ENCODE peak calls at places on chromosomes 11 and 22, in nine cellular contexts. One of them, this sample, is unnamed.

GRCh38 chr11:68317147-68317785 is 4.9 kb downstream of the LRP5 start:
- DNase-seq in epithelial cell of esophagus: no peak
- DNase-seq in A673: no peak
- DNase-seq in adipocyte: no peak
- DNase-seq in spleen: no peak
- DNase-seq in cardiac fibroblast: no peak
- DNase-seq in thoracic aorta: no peak
- DNase-seq in body of pancreas: no peak
- DNase-seq in DND-41: no peak
- DNase-seq in this sample: no peak

GRCh38 chr22:38504731-38505594 is 1.1 kb downstream of the DDX17 start:
- DNase-seq in epithelial cell of esophagus: peak
- DNase-seq in A673: peak
- DNase-seq in adipocyte: peak
- DNase-seq in spleen: peak
- DNase-seq in cardiac fibroblast: peak
- DNase-seq in thoracic aorta: no peak
- DNase-seq in body of pancreas: peak
- DNase-seq in DND-41: peak
- DNase-seq in this sample: no peak

GRCh38 chr11:18704045-18704645 is 5.6 kb downstream of the TMEM86A start:
- DNase-seq in epithelial cell of esophagus: no peak
- DNase-seq in A673: no peak
- DNase-seq in adipocyte: no peak
- DNase-seq in spleen: no peak
- DNase-seq in cardiac fibroblast: no peak
- DNase-seq in thoracic aorta: no peak
- DNase-seq in body of pancreas: no peak
- DNase-seq in DND-41: no peak
- DNase-seq in this sample: no peak

GRCh38 chr11:8081591-8082021 is 595 bp downstream of the TUB start:
- DNase-seq in epithelial cell of esophagus: no peak
- DNase-seq in A673: no peak
- DNase-seq in adipocyte: peak
- DNase-seq in spleen: peak
- DNase-seq in cardiac fibroblast: no peak
- DNase-seq in thoracic aorta: no peak
- DNase-seq in body of pancreas: no peak
- DNase-seq in DND-41: no peak
- DNase-seq in this sample: no peak

GRCh38 chr11:45157247-45158209 is 11.1 kb downstream of the PRDM11 start:
- DNase-seq in epithelial cell of esophagus: no peak
- DNase-seq in A673: no peak
- DNase-seq in adipocyte: no peak
- DNase-seq in spleen: peak
- DNase-seq in cardiac fibroblast: no peak
- DNase-seq in thoracic aorta: no peak
- DNase-seq in body of pancreas: no peak
- DNase-seq in DND-41: no peak
- DNase-seq in this sample: no peak

GRCh38 chr22:38016182-38017078 is 32.1 kb upstream of the SOX10 start:
- DNase-seq in epithelial cell of esophagus: peak
- DNase-seq in A673: peak
- DNase-seq in adipocyte: no peak
- DNase-seq in spleen: no peak
- DNase-seq in cardiac fibroblast: peak
- DNase-seq in thoracic aorta: no peak
- DNase-seq in body of pancreas: peak
- DNase-seq in DND-41: no peak
- DNase-seq in this sample: no peak

GRCh38 chr11:34192481-34193401 is 87.3 kb downstream of the NAT10 start:
- DNase-seq in epithelial cell of esophagus: peak
- DNase-seq in A673: peak
- DNase-seq in adipocyte: peak
- DNase-seq in spleen: no peak
- DNase-seq in cardiac fibroblast: peak
- DNase-seq in thoracic aorta: peak
- DNase-seq in body of pancreas: no peak
- DNase-seq in DND-41: no peak
- DNase-seq in this sample: no peak

GRCh38 chr11:1774886-1775285 is 11.2 kb upstream of the CTSD start:
- DNase-seq in epithelial cell of esophagus: no peak
- DNase-seq in A673: no peak
- DNase-seq in adipocyte: no peak
- DNase-seq in spleen: peak
- DNase-seq in cardiac fibroblast: no peak
- DNase-seq in thoracic aorta: no peak
- DNase-seq in body of pancreas: no peak
- DNase-seq in DND-41: no peak
- DNase-seq in this sample: no peak

GRCh38 chr22:49491726-49492125 is 335.9 kb downstream of the BRD1 start:
- DNase-seq in epithelial cell of esophagus: no peak
- DNase-seq in A673: no peak
- DNase-seq in adipocyte: no peak
- DNase-seq in spleen: no peak
- DNase-seq in cardiac fibroblast: no peak
- DNase-seq in thoracic aorta: no peak
- DNase-seq in body of pancreas: no peak
- DNase-seq in DND-41: no peak
- DNase-seq in this sample: no peak

GRCh38 chr11:17867346-17867745 is 132.8 kb downstream of the KCNC1 start:
- DNase-seq in epithelial cell of esophagus: no peak
- DNase-seq in A673: no peak
- DNase-seq in adipocyte: no peak
- DNase-seq in spleen: no peak
- DNase-seq in cardiac fibroblast: no peak
- DNase-seq in thoracic aorta: no peak
- DNase-seq in body of pancreas: no peak
- DNase-seq in DND-41: peak
- DNase-seq in this sample: peak

GRCh38 chr11:48341466-48341865 is 16.7 kb downstream of the OR4C3 start:
- DNase-seq in epithelial cell of esophagus: no peak
- DNase-seq in A673: no peak
- DNase-seq in adipocyte: no peak
- DNase-seq in spleen: no peak
- DNase-seq in cardiac fibroblast: no peak
- DNase-seq in thoracic aorta: no peak
- DNase-seq in body of pancreas: no peak
- DNase-seq in DND-41: peak
- DNase-seq in this sample: peak

GRCh38 chr22:41513391-41513790 is 30.9 kb downstream of the POLR3H start:
- DNase-seq in epithelial cell of esophagus: no peak
- DNase-seq in A673: no peak
- DNase-seq in adipocyte: no peak
- DNase-seq in spleen: no peak
- DNase-seq in cardiac fibroblast: no peak
- DNase-seq in thoracic aorta: no peak
- DNase-seq in body of pancreas: no peak
- DNase-seq in DND-41: no peak
- DNase-seq in this sample: no peak

GRCh38 chr11:119315139-119316016 is 1.6 kb downstream of the MCAM start:
- DNase-seq in epithelial cell of esophagus: peak
- DNase-seq in A673: peak
- DNase-seq in adipocyte: peak
- DNase-seq in spleen: peak
- DNase-seq in cardiac fibroblast: no peak
- DNase-seq in thoracic aorta: no peak
- DNase-seq in body of pancreas: peak
- DNase-seq in DND-41: peak
- DNase-seq in this sample: peak

GRCh38 chr11:92211576-92212167 is 12.9 kb upstream of the FAT3 start:
- DNase-seq in epithelial cell of esophagus: peak
- DNase-seq in A673: peak
- DNase-seq in adipocyte: peak
- DNase-seq in spleen: no peak
- DNase-seq in cardiac fibroblast: peak
- DNase-seq in thoracic aorta: no peak
- DNase-seq in body of pancreas: peak
- DNase-seq in DND-41: peak
- DNase-seq in this sample: peak

GRCh38 chr11:110711776-110712642 is at the start of gene ARHGAP20:
- DNase-seq in epithelial cell of esophagus: peak
- DNase-seq in A673: peak
- DNase-seq in adipocyte: peak
- DNase-seq in spleen: peak
- DNase-seq in cardiac fibroblast: peak
- DNase-seq in thoracic aorta: peak
- DNase-seq in body of pancreas: peak
- DNase-seq in DND-41: no peak
- DNase-seq in this sample: no peak

GRCh38 chr22:42384506-42384905 is 47.7 kb downstream of the NFAM1 start:
- DNase-seq in epithelial cell of esophagus: no peak
- DNase-seq in A673: no peak
- DNase-seq in adipocyte: no peak
- DNase-seq in spleen: no peak
- DNase-seq in cardiac fibroblast: no peak
- DNase-seq in thoracic aorta: no peak
- DNase-seq in body of pancreas: no peak
- DNase-seq in DND-41: no peak
- DNase-seq in this sample: no peak

GRCh38 chr22:21921729-21922128 is 30.9 kb downstream of the PPM1F start:
- DNase-seq in epithelial cell of esophagus: no peak
- DNase-seq in A673: no peak
- DNase-seq in adipocyte: peak
- DNase-seq in spleen: no peak
- DNase-seq in cardiac fibroblast: no peak
- DNase-seq in thoracic aorta: no peak
- DNase-seq in body of pancreas: peak
- DNase-seq in DND-41: no peak
- DNase-seq in this sample: no peak

GRCh38 chr22:48587236-48587865 is 1240.3 kb downstream of the BRD1 start:
- DNase-seq in epithelial cell of esophagus: no peak
- DNase-seq in A673: no peak
- DNase-seq in adipocyte: no peak
- DNase-seq in spleen: no peak
- DNase-seq in cardiac fibroblast: no peak
- DNase-seq in thoracic aorta: no peak
- DNase-seq in body of pancreas: no peak
- DNase-seq in DND-41: no peak
- DNase-seq in this sample: no peak

GRCh38 chr11:88335284-88335683 is 2.3 kb downstream of the CTSC start:
- DNase-seq in epithelial cell of esophagus: no peak
- DNase-seq in A673: no peak
- DNase-seq in adipocyte: no peak
- DNase-seq in spleen: no peak
- DNase-seq in cardiac fibroblast: no peak
- DNase-seq in thoracic aorta: no peak
- DNase-seq in body of pancreas: no peak
- DNase-seq in DND-41: peak
- DNase-seq in this sample: no peak

GRCh38 chr11:30395751-30396150 is 72.8 kb downstream of the ARL14EP start:
- DNase-seq in epithelial cell of esophagus: no peak
- DNase-seq in A673: no peak
- DNase-seq in adipocyte: no peak
- DNase-seq in spleen: no peak
- DNase-seq in cardiac fibroblast: no peak
- DNase-seq in thoracic aorta: no peak
- DNase-seq in body of pancreas: no peak
- DNase-seq in DND-41: no peak
- DNase-seq in this sample: no peak

GRCh38 chr22:30193031-30193794 is 53.3 kb downstream of the LIF start:
- DNase-seq in epithelial cell of esophagus: no peak
- DNase-seq in A673: no peak
- DNase-seq in adipocyte: no peak
- DNase-seq in spleen: no peak
- DNase-seq in cardiac fibroblast: no peak
- DNase-seq in thoracic aorta: no peak
- DNase-seq in body of pancreas: no peak
- DNase-seq in DND-41: no peak
- DNase-seq in this sample: no peak

GRCh38 chr22:45164217-45165123 is 745 bp downstream of the NUP50 start:
- DNase-seq in epithelial cell of esophagus: peak
- DNase-seq in A673: peak
- DNase-seq in adipocyte: peak
- DNase-seq in spleen: peak
- DNase-seq in cardiac fibroblast: no peak
- DNase-seq in thoracic aorta: no peak
- DNase-seq in body of pancreas: peak
- DNase-seq in DND-41: peak
- DNase-seq in this sample: no peak

GRCh38 chr11:83174008-83174407 is 17.1 kb downstream of the PCF11 start:
- DNase-seq in epithelial cell of esophagus: no peak
- DNase-seq in A673: no peak
- DNase-seq in adipocyte: no peak
- DNase-seq in spleen: no peak
- DNase-seq in cardiac fibroblast: no peak
- DNase-seq in thoracic aorta: no peak
- DNase-seq in body of pancreas: no peak
- DNase-seq in DND-41: no peak
- DNase-seq in this sample: no peak

GRCh38 chr11:10735532-10736465 is 15.2 kb upstream of the CTR9 start:
- DNase-seq in epithelial cell of esophagus: peak
- DNase-seq in A673: peak
- DNase-seq in adipocyte: peak
- DNase-seq in spleen: peak
- DNase-seq in cardiac fibroblast: peak
- DNase-seq in thoracic aorta: peak
- DNase-seq in body of pancreas: peak
- DNase-seq in DND-41: peak
- DNase-seq in this sample: peak
- H3K4me3 ChIP-seq in epithelial cell of esophagus: peak
- H3K4me3 ChIP-seq in A673: peak
- H3K4me3 ChIP-seq in adipocyte: peak
- H3K4me3 ChIP-seq in spleen: peak
- H3K4me3 ChIP-seq in cardiac fibroblast: peak
- H3K4me3 ChIP-seq in thoracic aorta: peak
- H3K4me3 ChIP-seq in body of pancreas: no peak
- H3K4me3 ChIP-seq in DND-41: peak
- H3K4me3 ChIP-seq in this sample: no peak

GRCh38 chr11:121687961-121688566 is 235.3 kb upstream of the SORL1-AS1 start:
- DNase-seq in epithelial cell of esophagus: no peak
- DNase-seq in A673: no peak
- DNase-seq in adipocyte: peak
- DNase-seq in spleen: no peak
- DNase-seq in cardiac fibroblast: peak
- DNase-seq in thoracic aorta: no peak
- DNase-seq in body of pancreas: no peak
- DNase-seq in DND-41: no peak
- DNase-seq in this sample: no peak
- H3K4me3 ChIP-seq in epithelial cell of esophagus: no peak
- H3K4me3 ChIP-seq in A673: no peak
- H3K4me3 ChIP-seq in adipocyte: no peak
- H3K4me3 ChIP-seq in spleen: no peak
- H3K4me3 ChIP-seq in cardiac fibroblast: no peak
- H3K4me3 ChIP-seq in thoracic aorta: no peak
- H3K4me3 ChIP-seq in body of pancreas: no peak
- H3K4me3 ChIP-seq in DND-41: no peak
- H3K4me3 ChIP-seq in this sample: no peak

GRCh38 chr11:533586-534196 is 1.7 kb downstream of the HRAS start:
- DNase-seq in epithelial cell of esophagus: no peak
- DNase-seq in A673: no peak
- DNase-seq in adipocyte: no peak
- DNase-seq in spleen: peak
- DNase-seq in cardiac fibroblast: no peak
- DNase-seq in thoracic aorta: no peak
- DNase-seq in body of pancreas: peak
- DNase-seq in DND-41: no peak
- DNase-seq in this sample: no peak
- H3K4me3 ChIP-seq in epithelial cell of esophagus: peak
- H3K4me3 ChIP-seq in A673: peak
- H3K4me3 ChIP-seq in adipocyte: no peak
- H3K4me3 ChIP-seq in spleen: peak
- H3K4me3 ChIP-seq in cardiac fibroblast: no peak
- H3K4me3 ChIP-seq in thoracic aorta: peak
- H3K4me3 ChIP-seq in body of pancreas: no peak
- H3K4me3 ChIP-seq in DND-41: peak
- H3K4me3 ChIP-seq in this sample: no peak

GRCh38 chr11:43467958-43468357 is 109.2 kb downstream of the TTC17 start:
- DNase-seq in epithelial cell of esophagus: no peak
- DNase-seq in A673: no peak
- DNase-seq in adipocyte: no peak
- DNase-seq in spleen: no peak
- DNase-seq in cardiac fibroblast: no peak
- DNase-seq in thoracic aorta: no peak
- DNase-seq in body of pancreas: no peak
- DNase-seq in DND-41: no peak
- DNase-seq in this sample: no peak
- H3K4me3 ChIP-seq in epithelial cell of esophagus: no peak
- H3K4me3 ChIP-seq in A673: no peak
- H3K4me3 ChIP-seq in adipocyte: no peak
- H3K4me3 ChIP-seq in spleen: no peak
- H3K4me3 ChIP-seq in cardiac fibroblast: no peak
- H3K4me3 ChIP-seq in thoracic aorta: no peak
- H3K4me3 ChIP-seq in body of pancreas: no peak
- H3K4me3 ChIP-seq in DND-41: no peak
- H3K4me3 ChIP-seq in this sample: no peak